ENCODE peak calls at places on chromosome 18, in ten cellular contexts. One of them, this sample, is unnamed.

GRCh38 chr18:24128700-24129099 is 10.2 kb upstream of the CABYR start:
- DNase-seq in stimulated activated naive CD8-positive, alpha-beta T cell treated with anti-CD3 and anti-CD28 coated beads, Interleukin-15, Interleukin-2, amounts not matched to agents 100 U/mL and 50 U/mL, for 24 hours: no peak
- DNase-seq in GM12864: no peak
- DNase-seq in SHP77: no peak
- DNase-seq in HT-29: no peak
- DNase-seq in astrocyte of the spinal cord: no peak
- DNase-seq in EL: no peak
- DNase-seq in SW480: no peak
- DNase-seq in stimulated activated CD8-positive, alpha-beta memory T cell treated with anti-CD3 and anti-CD28 coated beads, Interleukin-15, amount 100 ng/mL, for 24 hours: no peak
- DNase-seq in HuH-7.5: no peak
- DNase-seq in this sample: no peak

GRCh38 chr18:12038082-12038660 is 55.5 kb upstream of the ANKRD62 start:
- DNase-seq in HT-29: peak
- DNase-seq in astrocyte of the spinal cord: no peak
- DNase-seq in SHP77: no peak
- DNase-seq in stimulated activated CD8-positive, alpha-beta memory T cell treated with anti-CD3 and anti-CD28 coated beads, Interleukin-15, amount 100 ng/mL, for 24 hours: no peak
- DNase-seq in stimulated activated naive CD8-positive, alpha-beta T cell treated with anti-CD3 and anti-CD28 coated beads, Interleukin-15, Interleukin-2, amounts not matched to agents 100 U/mL and 50 U/mL, for 24 hours: peak
- DNase-seq in GM12864: no peak
- DNase-seq in EL: peak
- DNase-seq in SW480: no peak
- DNase-seq in HuH-7.5: peak
- DNase-seq in this sample: peak

GRCh38 chr18:12726774-12727550 is 24.1 kb downstream of the PSMG2 start:
- DNase-seq in astrocyte of the spinal cord: peak
- DNase-seq in stimulated activated naive CD8-positive, alpha-beta T cell treated with anti-CD3 and anti-CD28 coated beads, Interleukin-15, Interleukin-2, amounts not matched to agents 100 U/mL and 50 U/mL, for 24 hours: peak
- DNase-seq in HuH-7.5: peak
- DNase-seq in SHP77: peak
- DNase-seq in GM12864: peak
- DNase-seq in EL: peak
- DNase-seq in stimulated activated CD8-positive, alpha-beta memory T cell treated with anti-CD3 and anti-CD28 coated beads, Interleukin-15, amount 100 ng/mL, for 24 hours: peak
- DNase-seq in HT-29: peak
- DNase-seq in SW480: peak
- DNase-seq in this sample: peak

GRCh38 chr18:69874058-69874457 is 73.6 kb downstream of the CD226 start:
- DNase-seq in astrocyte of the spinal cord: peak
- DNase-seq in GM12864: no peak
- DNase-seq in stimulated activated naive CD8-positive, alpha-beta T cell treated with anti-CD3 and anti-CD28 coated beads, Interleukin-15, Interleukin-2, amounts not matched to agents 100 U/mL and 50 U/mL, for 24 hours: no peak
- DNase-seq in SW480: no peak
- DNase-seq in EL: peak
- DNase-seq in SHP77: no peak
- DNase-seq in stimulated activated CD8-positive, alpha-beta memory T cell treated with anti-CD3 and anti-CD28 coated beads, Interleukin-15, amount 100 ng/mL, for 24 hours: no peak
- DNase-seq in HT-29: no peak
- DNase-seq in HuH-7.5: no peak
- DNase-seq in this sample: no peak

GRCh38 chr18:79924814-79925655 is 26.4 kb downstream of the SLC66A2 start:
- DNase-seq in SHP77: no peak
- DNase-seq in stimulated activated CD8-positive, alpha-beta memory T cell treated with anti-CD3 and anti-CD28 coated beads, Interleukin-15, amount 100 ng/mL, for 24 hours: no peak
- DNase-seq in HuH-7.5: no peak
- DNase-seq in EL: no peak
- DNase-seq in stimulated activated naive CD8-positive, alpha-beta T cell treated with anti-CD3 and anti-CD28 coated beads, Interleukin-15, Interleukin-2, amounts not matched to agents 100 U/mL and 50 U/mL, for 24 hours: no peak
- DNase-seq in SW480: no peak
- DNase-seq in HT-29: no peak
- DNase-seq in GM12864: no peak
- DNase-seq in astrocyte of the spinal cord: no peak
- DNase-seq in this sample: no peak

GRCh38 chr18:51330148-51330547 is 132.7 kb upstream of the MEX3C start:
- DNase-seq in HT-29: no peak
- DNase-seq in stimulated activated CD8-positive, alpha-beta memory T cell treated with anti-CD3 and anti-CD28 coated beads, Interleukin-15, amount 100 ng/mL, for 24 hours: no peak
- DNase-seq in EL: no peak
- DNase-seq in HuH-7.5: no peak
- DNase-seq in astrocyte of the spinal cord: peak
- DNase-seq in SHP77: no peak
- DNase-seq in SW480: no peak
- DNase-seq in stimulated activated naive CD8-positive, alpha-beta T cell treated with anti-CD3 and anti-CD28 coated beads, Interleukin-15, Interleukin-2, amounts not matched to agents 100 U/mL and 50 U/mL, for 24 hours: no peak
- DNase-seq in GM12864: no peak
- DNase-seq in this sample: no peak

GRCh38 chr18:3250237-3251107 is 2.9 kb downstream of the MYL12A start:
- DNase-seq in stimulated activated naive CD8-positive, alpha-beta T cell treated with anti-CD3 and anti-CD28 coated beads, Interleukin-15, Interleukin-2, amounts not matched to agents 100 U/mL and 50 U/mL, for 24 hours: no peak
- DNase-seq in EL: peak
- DNase-seq in astrocyte of the spinal cord: peak
- DNase-seq in HT-29: peak
- DNase-seq in GM12864: no peak
- DNase-seq in HuH-7.5: no peak
- DNase-seq in SW480: peak
- DNase-seq in stimulated activated CD8-positive, alpha-beta memory T cell treated with anti-CD3 and anti-CD28 coated beads, Interleukin-15, amount 100 ng/mL, for 24 hours: no peak
- DNase-seq in SHP77: no peak
- DNase-seq in this sample: no peak

GRCh38 chr18:26747131-26747475 is 118.4 kb downstream of the AQP4 start:
- DNase-seq in EL: peak
- DNase-seq in GM12864: no peak
- DNase-seq in stimulated activated CD8-positive, alpha-beta memory T cell treated with anti-CD3 and anti-CD28 coated beads, Interleukin-15, amount 100 ng/mL, for 24 hours: no peak
- DNase-seq in HuH-7.5: no peak
- DNase-seq in astrocyte of the spinal cord: peak
- DNase-seq in stimulated activated naive CD8-positive, alpha-beta T cell treated with anti-CD3 and anti-CD28 coated beads, Interleukin-15, Interleukin-2, amounts not matched to agents 100 U/mL and 50 U/mL, for 24 hours: no peak
- DNase-seq in SW480: no peak
- DNase-seq in HT-29: no peak
- DNase-seq in SHP77: no peak
- DNase-seq in this sample: no peak